ENCODE peak calls at places on chromosomes 3 and 15, in eight cellular contexts. W is hypothalamus, F is adrenal gland, K is neural progenitor cell, A is foreskin fibroblast, D is frontal cortex, J is LNCaP clone FGC, Z is non-pigmented ciliary epithelial cell. I is an unnamed sample.

GRCh38 chr15:42495361-42496212 is at the start of gene SNAP23:
- DNase-seq in A (peak; percentile 97), Z (peak; percentile 88), W (peak; percentile 87), D (peak; percentile 86), J (peak; percentile 92), K (peak; percentile 96), F (peak; percentile 96), I (peak; percentile 92)

GRCh38 chr3:14386254-14386653 is 16.2 kb upstream of the SLC6A6 start:
- DNase-seq in Z (no peak), A (no peak), D (no peak), K (no peak), F (no peak), W (no peak), J (no peak), I (no peak)

GRCh38 chr3:44915702-44916438 is 41.5 kb downstream of the TGM4 start:
- DNase-seq in K (peak; percentile 13), D (no peak), J (no peak), A (no peak), F (no peak), W (no peak), Z (no peak), I (no peak)

GRCh38 chr3:130473416-130473815 is 43.6 kb upstream of the COL6A6 start:
- DNase-seq in K (no peak), W (no peak), A (no peak), J (no peak), D (no peak), F (no peak), Z (no peak), I (no peak)

GRCh38 chr3:195036203-195037016 is 234.5 kb downstream of the XXYLT1 start:
- DNase-seq in F (no peak), J (no peak), Z (no peak), K (no peak), D (no peak), W (no peak), A (no peak), I (no peak)

GRCh38 chr3:25293736-25294135 is 134.3 kb upstream of the RARB start:
- DNase-seq in K (peak; percentile 80), Z (no peak), A (no peak), W (no peak), J (no peak), D (no peak), F (no peak), I (no peak)

GRCh38 chr15:70026991-70027390 is 70.7 kb downstream of the TLE3 start:
- DNase-seq in D (no peak), K (no peak), W (no peak), Z (no peak), F (no peak), A (no peak), J (no peak), I (no peak)

GRCh38 chr3:160577551-160578195 is 12.3 kb upstream of the KPNA4 start:
- DNase-seq in J (peak; percentile 26), D (no peak), F (no peak), Z (no peak), A (peak; percentile 18), W (no peak), K (peak; percentile 42), I (peak; percentile 42)

GRCh38 chr3:109316162-109316730 is at the start of gene DPPA2:
- DNase-seq in Z (no peak), A (no peak), F (no peak), J (no peak), W (no peak), D (no peak), K (peak; percentile 75), I (no peak)

GRCh38 chr3:189842681-189843602 is 211.8 kb downstream of the TP63 start:
- DNase-seq in A (no peak), W (no peak), Z (no peak), F (peak; percentile 22), D (no peak), J (no peak), K (no peak), I (no peak)

I was measured in DMS53.